ENCODE peak calls at places on chromosomes 1 and 21, in six cellular contexts. One of them, this sample, is unnamed.

GRCh38 chr1:31771891-31772668 is 7.9 kb upstream of the ADGRB2 start:
- DNase-seq in mesenchymal stem cell: peak; percentile 49
- DNase-seq in IMR-90: peak; percentile 27
- DNase-seq in neuronal stem cell: no peak
- DNase-seq in H9: no peak
- DNase-seq in H1: no peak
- DNase-seq in this sample: no peak

GRCh38 chr1:171221665-171222591 is 26.4 kb upstream of the FMO1 start:
- DNase-seq in neuronal stem cell: no peak
- DNase-seq in H1: no peak
- DNase-seq in mesenchymal stem cell: peak; percentile 53
- DNase-seq in H9: no peak
- DNase-seq in IMR-90: peak; percentile 22
- DNase-seq in this sample: peak; percentile 15

GRCh38 chr1:224211262-224211962 is 28.4 kb downstream of the DEGS1 start:
- DNase-seq in IMR-90: peak; percentile 87
- DNase-seq in H1: no peak
- DNase-seq in H9: no peak
- DNase-seq in neuronal stem cell: no peak
- DNase-seq in mesenchymal stem cell: peak; percentile 45
- DNase-seq in this sample: peak; percentile 24

GRCh38 chr1:216045400-216045799 is 377.8 kb downstream of the USH2A start:
- DNase-seq in neuronal stem cell: no peak
- DNase-seq in IMR-90: peak; percentile 98
- DNase-seq in H9: no peak
- DNase-seq in H1: no peak
- DNase-seq in mesenchymal stem cell: peak; percentile 94
- DNase-seq in this sample: peak; percentile 23

GRCh38 chr1:201557572-201557958 is 18.6 kb downstream of the NAV1 start:
- DNase-seq in H9: no peak
- DNase-seq in neuronal stem cell: no peak
- DNase-seq in H1: no peak
- DNase-seq in mesenchymal stem cell: peak; percentile 62
- DNase-seq in IMR-90: no peak
- DNase-seq in this sample: no peak

GRCh38 chr1:241776911-241777310 is 71.1 kb upstream of the EXO1 start:
- DNase-seq in neuronal stem cell: no peak
- DNase-seq in H1: no peak
- DNase-seq in IMR-90: no peak
- DNase-seq in H9: no peak
- DNase-seq in mesenchymal stem cell: no peak
- DNase-seq in this sample: peak; percentile 48

GRCh38 chr1:38028671-38029070 is 16.1 kb downstream of the UTP11 start:
- DNase-seq in neuronal stem cell: no peak
- DNase-seq in IMR-90: no peak
- DNase-seq in mesenchymal stem cell: no peak
- DNase-seq in H1: no peak
- DNase-seq in H9: peak; percentile 43
- DNase-seq in this sample: no peak

GRCh38 chr1:228903573-228904122 is 168.4 kb downstream of the RHOU start:
- DNase-seq in mesenchymal stem cell: peak; percentile 36
- DNase-seq in neuronal stem cell: no peak
- DNase-seq in H1: no peak
- DNase-seq in IMR-90: no peak
- DNase-seq in H9: no peak
- DNase-seq in this sample: no peak

GRCh38 chr21:41701749-41702148 is 65.1 kb downstream of the RIPK4 start:
- DNase-seq in mesenchymal stem cell: no peak
- DNase-seq in H1: no peak
- DNase-seq in IMR-90: peak; percentile 8
- DNase-seq in neuronal stem cell: no peak
- DNase-seq in H9: no peak
- DNase-seq in this sample: no peak

GRCh38 chr1:204075116-204075636 is 2.3 kb downstream of the SOX13 start:
- DNase-seq in mesenchymal stem cell: peak; percentile 47
- DNase-seq in H9: no peak
- DNase-seq in neuronal stem cell: no peak
- DNase-seq in H1: no peak
- DNase-seq in IMR-90: no peak
- DNase-seq in this sample: no peak

GRCh38 chr21:35529141-35529863 is 480.2 kb upstream of the RUNX1 start:
- DNase-seq in neuronal stem cell: no peak
- DNase-seq in IMR-90: peak; percentile 72
- DNase-seq in H1: no peak
- DNase-seq in mesenchymal stem cell: peak; percentile 36
- DNase-seq in H9: no peak
- DNase-seq in this sample: no peak

GRCh38 chr1:183241446-183241845 is 55.4 kb downstream of the LAMC2 start:
- DNase-seq in IMR-90: no peak
- DNase-seq in neuronal stem cell: no peak
- DNase-seq in H9: no peak
- DNase-seq in H1: no peak
- DNase-seq in mesenchymal stem cell: no peak
- DNase-seq in this sample: peak; percentile 86

GRCh38 chr1:23100074-23100748 is 68.4 kb downstream of the LUZP1 start:
- DNase-seq in neuronal stem cell: peak; percentile 17
- DNase-seq in IMR-90: peak; percentile 96
- DNase-seq in H9: no peak
- DNase-seq in mesenchymal stem cell: peak; percentile 99
- DNase-seq in H1: no peak
- DNase-seq in this sample: peak; percentile 82

GRCh38 chr1:73980324-73981040 is 217.5 kb downstream of the LRRIQ3 start:
- DNase-seq in H1: no peak
- DNase-seq in H9: no peak
- DNase-seq in IMR-90: no peak
- DNase-seq in neuronal stem cell: peak; percentile 38
- DNase-seq in mesenchymal stem cell: no peak
- DNase-seq in this sample: no peak

GRCh38 chr1:73978964-73979363 is 219.0 kb downstream of the LRRIQ3 start:
- DNase-seq in IMR-90: no peak
- DNase-seq in neuronal stem cell: no peak
- DNase-seq in H9: no peak
- DNase-seq in H1: no peak
- DNase-seq in mesenchymal stem cell: no peak
- DNase-seq in this sample: no peak
- H4K91ac ChIP-seq in IMR-90: no peak overlapping the region
- H4K91ac ChIP-seq in neuronal stem cell: no peak overlapping the region
- H4K91ac ChIP-seq in H9: no peak overlapping the region
- H4K91ac ChIP-seq in H1: no peak overlapping the region
- H4K91ac ChIP-seq in mesenchymal stem cell: no peak overlapping the region
- H4K91ac ChIP-seq in this sample: no peak overlapping the region

GRCh38 chr1:113805639-113806038 is 6.6 kb downstream of the RSBN1 start:
- DNase-seq in neuronal stem cell: no peak
- DNase-seq in H9: no peak
- DNase-seq in H1: no peak
- DNase-seq in mesenchymal stem cell: no peak
- DNase-seq in IMR-90: no peak
- DNase-seq in this sample: no peak

GRCh38 chr1:113808450-113809195 is 3.7 kb downstream of the RSBN1 start:
- DNase-seq in neuronal stem cell: no peak
- DNase-seq in IMR-90: no peak
- DNase-seq in mesenchymal stem cell: no peak
- DNase-seq in H9: no peak
- DNase-seq in H1: no peak
- DNase-seq in this sample: no peak

GRCh38 chr1:113805256-113805531 is 7.1 kb downstream of the RSBN1 start:
- DNase-seq in IMR-90: no peak
- DNase-seq in neuronal stem cell: no peak
- DNase-seq in mesenchymal stem cell: no peak
- DNase-seq in H1: no peak
- DNase-seq in H9: no peak
- DNase-seq in this sample: no peak

GRCh38 chr1:113802367-113803007 is 9.8 kb downstream of the RSBN1 start:
- DNase-seq in IMR-90: no peak
- DNase-seq in neuronal stem cell: no peak
- DNase-seq in H1: no peak
- DNase-seq in H9: no peak
- DNase-seq in mesenchymal stem cell: no peak
- DNase-seq in this sample: no peak

GRCh38 chr1:113804421-113805255 is 7.6 kb downstream of the RSBN1 start:
- DNase-seq in H9: no peak
- DNase-seq in H1: no peak
- DNase-seq in mesenchymal stem cell: peak; percentile 89
- DNase-seq in neuronal stem cell: no peak
- DNase-seq in IMR-90: peak; percentile 92
- DNase-seq in this sample: peak; percentile 81
- H3K9me3 ChIP-seq in H9: no peaks in the 10 kb centered on the region
- H3K9me3 ChIP-seq in H1: no peaks in the 10 kb centered on the region
- H3K9me3 ChIP-seq in mesenchymal stem cell: no peaks in the 10 kb centered on the region
- H3K9me3 ChIP-seq in neuronal stem cell: no peaks in the 10 kb centered on the region
- H3K9me3 ChIP-seq in IMR-90: no peaks in the 10 kb centered on the region
- H3K9me3 ChIP-seq in this sample: no peaks in the 10 kb centered on the region

GRCh38 chr1:225906467-225906866 is 17.5 kb upstream of the LEFTY1 start:
- DNase-seq in mesenchymal stem cell: no peak
- DNase-seq in IMR-90: no peak
- DNase-seq in H9: no peak
- DNase-seq in neuronal stem cell: no peak
- DNase-seq in H1: no peak
- DNase-seq in this sample: no peak
- H2AK5ac ChIP-seq in mesenchymal stem cell: no peak overlapping the region
- H2AK5ac ChIP-seq in IMR-90: no peak overlapping the region
- H2AK5ac ChIP-seq in H9: no peak overlapping the region
- H2AK5ac ChIP-seq in neuronal stem cell: peak overlapping the region; percentile 18
- H2AK5ac ChIP-seq in H1: peak overlapping the region; percentile 9
- H2AK5ac ChIP-seq in this sample: no peak overlapping the region

GRCh38 chr21:25465263-25465662 is 142.0 kb downstream of the MRPL39 start:
- DNase-seq in H9: no peak
- DNase-seq in H1: no peak
- DNase-seq in IMR-90: no peak
- DNase-seq in mesenchymal stem cell: no peak
- DNase-seq in neuronal stem cell: no peak
- DNase-seq in this sample: no peak
- H4K91ac ChIP-seq in H9: no peak overlapping the region
- H4K91ac ChIP-seq in H1: no peak overlapping the region
- H4K91ac ChIP-seq in IMR-90: no peak overlapping the region
- H4K91ac ChIP-seq in mesenchymal stem cell: no peak overlapping the region
- H4K91ac ChIP-seq in neuronal stem cell: no peak overlapping the region
- H4K91ac ChIP-seq in this sample: no peak overlapping the region

DNA sequence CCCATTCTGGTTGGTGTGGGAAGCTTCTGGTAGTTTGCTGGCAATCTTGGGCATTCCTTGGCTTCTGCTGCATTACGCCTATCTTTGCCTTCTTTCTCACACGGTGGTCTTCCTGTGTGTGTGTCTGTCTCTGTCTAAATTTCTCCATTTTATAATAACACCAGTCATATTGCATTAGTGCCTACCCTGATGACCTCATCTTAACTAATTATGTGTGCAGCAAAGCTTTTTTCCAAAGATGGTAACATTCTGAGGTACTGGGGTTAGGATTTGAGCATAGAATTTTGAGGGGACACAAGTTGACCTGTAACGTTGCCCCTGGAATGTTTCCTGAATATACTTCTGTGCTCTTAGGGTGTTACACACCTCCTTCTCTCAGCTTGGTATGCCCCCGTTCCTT is 77.1 kb downstream of the DYRK1A start:
- DNase-seq in H1: no peak
- DNase-seq in mesenchymal stem cell: no peak
- DNase-seq in H9: no peak
- DNase-seq in neuronal stem cell: no peak
- DNase-seq in IMR-90: no peak
- DNase-seq in this sample: no peak
- H3K9me3 ChIP-seq in H1: peaks cover 7% of the 10 kb centered on the region
- H3K9me3 ChIP-seq in mesenchymal stem cell: no peaks in the 10 kb centered on the region
- H3K9me3 ChIP-seq in H9: no peaks in the 10 kb centered on the region
- H3K9me3 ChIP-seq in neuronal stem cell: no peaks in the 10 kb centered on the region
- H3K9me3 ChIP-seq in IMR-90: no peaks in the 10 kb centered on the region
- H3K9me3 ChIP-seq in this sample: no peaks in the 10 kb centered on the region

GRCh38 chr21:39972976-39973375 is 105.7 kb downstream of the PCP4 start:
- DNase-seq in mesenchymal stem cell: no peak
- DNase-seq in H1: no peak
- DNase-seq in H9: no peak
- DNase-seq in neuronal stem cell: no peak
- DNase-seq in IMR-90: no peak
- DNase-seq in this sample: peak; percentile 59

GRCh38 chr21:39971961-39972360 is 104.7 kb downstream of the PCP4 start:
- DNase-seq in neuronal stem cell: no peak
- DNase-seq in IMR-90: no peak
- DNase-seq in mesenchymal stem cell: no peak
- DNase-seq in H9: no peak
- DNase-seq in H1: no peak
- DNase-seq in this sample: peak; percentile 13

GRCh38 chr21:39979321-39979720 is 112.1 kb downstream of the PCP4 start:
- DNase-seq in mesenchymal stem cell: no peak
- DNase-seq in H9: no peak
- DNase-seq in neuronal stem cell: no peak
- DNase-seq in H1: no peak
- DNase-seq in IMR-90: no peak
- DNase-seq in this sample: no peak

GRCh38 chr21:39972471-39972870 is 105.2 kb downstream of the PCP4 start:
- DNase-seq in mesenchymal stem cell: no peak
- DNase-seq in H1: no peak
- DNase-seq in neuronal stem cell: no peak
- DNase-seq in H9: no peak
- DNase-seq in IMR-90: no peak
- DNase-seq in this sample: peak; percentile 2

GRCh38 chr21:39976805-39977204 is 109.6 kb downstream of the PCP4 start:
- DNase-seq in H9: no peak
- DNase-seq in neuronal stem cell: no peak
- DNase-seq in IMR-90: no peak
- DNase-seq in H1: no peak
- DNase-seq in mesenchymal stem cell: no peak
- DNase-seq in this sample: no peak
- H2AK5ac ChIP-seq in H9: no peak overlapping the region
- H2AK5ac ChIP-seq in neuronal stem cell: no peak overlapping the region
- H2AK5ac ChIP-seq in IMR-90: no peak overlapping the region
- H2AK5ac ChIP-seq in H1: no peak overlapping the region
- H2AK5ac ChIP-seq in mesenchymal stem cell: no peak overlapping the region
- H2AK5ac ChIP-seq in this sample: no peak overlapping the region

DNA sequence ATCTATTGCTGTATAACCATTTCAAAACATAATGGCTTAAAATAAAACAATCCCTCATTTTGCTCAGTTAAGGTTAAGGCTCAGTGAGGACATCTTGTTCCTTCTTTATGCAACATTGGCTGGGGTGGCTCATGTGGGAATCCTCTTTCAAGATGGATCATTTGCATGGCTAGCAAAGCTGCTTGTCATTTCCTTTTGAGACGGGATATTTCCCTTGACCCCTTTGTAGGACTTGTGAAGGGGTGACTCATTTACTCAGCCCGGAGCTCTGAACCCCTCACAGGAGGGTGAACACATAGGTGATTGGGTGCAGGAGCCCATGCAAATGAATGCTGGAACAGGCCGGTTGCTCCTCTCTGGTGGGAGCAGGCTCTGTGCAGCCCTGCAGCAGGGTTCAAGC is 15.9 kb upstream of the C8A start:
- DNase-seq in H1: no peak
- DNase-seq in IMR-90: peak; percentile 46
- DNase-seq in neuronal stem cell: no peak
- DNase-seq in H9: no peak
- DNase-seq in mesenchymal stem cell: peak; percentile 53
- DNase-seq in this sample: no peak
- H4K91ac ChIP-seq in H1: no peak overlapping the region
- H4K91ac ChIP-seq in IMR-90: no peak overlapping the region
- H4K91ac ChIP-seq in neuronal stem cell: no peak overlapping the region
- H4K91ac ChIP-seq in H9: no peak overlapping the region
- H4K91ac ChIP-seq in mesenchymal stem cell: no peak overlapping the region
- H4K91ac ChIP-seq in this sample: no peak overlapping the region